ENCODE peak calls at places on chromosomes 16 and 17, in eight cellular contexts. B is naive thymus-derived CD4-positive, alpha-beta T cell; L is T-cell; X is CD4-positive, alpha-beta T cell; M is activated CD8-positive, alpha-beta T cell treated with anti-CD3 and anti-CD28 coated beads, Interleukin-2, amount 10 ng/mL, durations not matched to agents 7 days and 5 days; Z is left colon; H is Panc1; A is effector memory CD8-positive, alpha-beta T cell. V is an unnamed sample.

GRCh38 chr17:56725144-56725543 is 108.6 kb downstream of the C17orf67 start:
- ATAC-seq in X (no peak), L (no peak), A (no peak), M (no peak), Z (no peak), H (no peak), B (no peak), V (no peak)

GRCh38 chr17:4788807-4789700 is at the start of gene GLTPD2:
- ATAC-seq in M (no peak), H (no peak), X (no peak), A (no peak), B (no peak), Z (peak), L (no peak), V (no peak)

GRCh38 chr16:85028638-85029412 is 1.2 kb downstream of the KIAA0513 start:
- ATAC-seq in H (peak), X (peak), B (peak), Z (peak), M (peak), L (peak), A (peak), V (peak)

GRCh38 chr17:34269969-34270368 is at the start of gene CCL7:
- ATAC-seq in L (no peak), A (no peak), B (no peak), H (peak), Z (no peak), M (no peak), X (no peak), V (no peak)

GRCh38 chr17:67571478-67571877 is 146.3 kb upstream of the NOL11 start:
- ATAC-seq in H (no peak), B (no peak), M (no peak), A (no peak), Z (no peak), L (no peak), X (no peak), V (no peak)

GRCh38 chr17:3865166-3865565 is 19.1 kb upstream of the NCBP3 start:
- ATAC-seq in H (no peak), X (no peak), A (no peak), B (no peak), M (no peak), L (no peak), Z (no peak), V (no peak)

GRCh38 chr17:18033442-18034099 is 5.4 kb downstream of the ATPAF2 start:
- ATAC-seq in H (peak), L (peak), Z (peak), A (peak), M (peak), B (peak), X (peak), V (peak)

GRCh38 chr17:72794152-72794551 is 298.3 kb downstream of the SLC39A11 start:
- ATAC-seq in B (no peak), Z (no peak), X (no peak), H (no peak), L (no peak), M (no peak), A (no peak), V (no peak)

GRCh38 chr17:7029659-7030058 is 6.2 kb upstream of the SLC16A13 start:
- ATAC-seq in A (peak), M (peak), Z (no peak), H (no peak), X (peak), B (peak), L (peak), V (peak)

GRCh38 chr17:9071921-9072503 is 50.7 kb downstream of the NTN1 start:
- ATAC-seq in B (no peak), M (no peak), A (no peak), H (no peak), X (no peak), Z (no peak), L (no peak), V (no peak)

GRCh38 chr16:67445441-67445912 is 14.6 kb downstream of the HSD11B2 start:
- ATAC-seq in L (no peak), H (no peak), M (no peak), A (no peak), Z (no peak), B (no peak), X (no peak), V (no peak)

GRCh38 chr17:73359255-73359816 is 47.5 kb upstream of the CDC42EP4 start:
- ATAC-seq in L (no peak), M (no peak), A (no peak), H (peak), Z (no peak), X (no peak), B (no peak), V (no peak)

GRCh38 chr17:58387834-58388233 is 29.5 kb downstream of the RNF43 start:
- ATAC-seq in H (peak), A (peak), X (no peak), Z (peak), B (peak), M (no peak), L (peak), V (no peak)

V was measured in stimulated activated memory B cell treated with anti-CD40 and anti-IgM and Interleukin-4, amounts not matched to agents 10 μg/mL and 1 μg/mL and 100 μg/mL, for 72 hours.